ENCODE peak calls at places on chromosome 3, in four cellular contexts. A is omental fat pad, O is MCF 10A, Y is fibroblast of the aortic adventitia. C is an unnamed sample.

GRCh38 chr3:22555753-22556152 is 647.4 kb upstream of the UBE2E2 start:
- DNase-seq in Y (no peak), O (no peak), A (no peak), C (no peak)

GRCh38 chr3:137263982-137264777 is 306.4 kb downstream of the IL20RB start:
- DNase-seq in Y (no peak), O (no peak), A (no peak), C (no peak)

GRCh38 chr3:153385343-153385742 is 223.3 kb downstream of the RAP2B start:
- DNase-seq in A (no peak), O (no peak), Y (no peak), C (no peak)

GRCh38 chr3:100591411-100591810 is 18.0 kb upstream of the ADGRG7 start:
- DNase-seq in Y (no peak), O (no peak), A (no peak), C (no peak)

GRCh38 chr3:57128863-57129602 is 36.1 kb downstream of the IL17RD start:
- DNase-seq in A (no peak), O (no peak), Y (peak), C (peak)

GRCh38 chr3:126349611-126350501 is 7.4 kb downstream of the KLF15 start:
- DNase-seq in Y (no peak), O (no peak), A (no peak), C (no peak)

GRCh38 chr3:119357190-119357589 is 63.0 kb downstream of the ARHGAP31 start:
- DNase-seq in O (no peak), A (no peak), Y (no peak), C (no peak)

GRCh38 chr3:48468329-48468731 is 21.8 kb downstream of the ATRIP start:
- DNase-seq in A (no peak), Y (no peak), O (no peak), C (no peak)

GRCh38 chr3:98814799-98815450 is 51.8 kb downstream of the ST3GAL6 start:
- DNase-seq in A (no peak), O (peak), Y (peak), C (peak)

GRCh38 chr3:10268930-10269329 is 20.7 kb downstream of the TATDN2 start:
- DNase-seq in Y (no peak), O (no peak), A (no peak), C (no peak)

GRCh38 chr3:139772539-139773500 is 95.0 kb upstream of the NMNAT3 start:
- DNase-seq in O (peak), A (no peak), Y (peak), C (peak)

GRCh38 chr3:126211569-126211968 is 31.2 kb upstream of the ALDH1L1 start:
- DNase-seq in A (no peak), Y (no peak), O (no peak), C (no peak)

GRCh38 chr3:60917136-60917535 is 334.1 kb downstream of the FHIT start:
- DNase-seq in O (no peak), Y (no peak), A (no peak), C (no peak)

GRCh38 chr3:172987268-172987667 is 153.8 kb downstream of the SPATA16 start:
- DNase-seq in A (no peak), Y (no peak), O (peak), C (no peak)

GRCh38 chr3:108051005-108051404 is 39.8 kb downstream of the CD47 start:
- DNase-seq in Y (no peak), A (no peak), O (no peak), C (no peak)

GRCh38 chr3:16222547-16222946 is 42.2 kb downstream of the DPH3 start:
- DNase-seq in Y (no peak), O (no peak), A (no peak), C (no peak)

GRCh38 chr3:148588291-148588690 is 109.4 kb upstream of the AGTR1 start:
- DNase-seq in A (no peak), O (no peak), Y (no peak), C (no peak)

GRCh38 chr3:25971736-25972135 is 181.8 kb downstream of the OXSM start:
- DNase-seq in Y (no peak), O (no peak), A (no peak), C (no peak)

GRCh38 chr3:70550723-70551319 is 238.4 kb upstream of the MDFIC2 start:
- DNase-seq in Y (peak), O (peak), A (peak), C (peak)

GRCh38 chr3:46607603-46608028 is 4.7 kb upstream of the FAM240A start:
- DNase-seq in Y (peak), O (peak), A (no peak), C (peak)

GRCh38 chr3:153142961-153143360 is 19.1 kb upstream of the RAP2B start:
- DNase-seq in Y (no peak), O (no peak), A (no peak), C (no peak)

GRCh38 chr3:189512824-189513223 is 118.4 kb upstream of the TP63 start:
- DNase-seq in A (no peak), Y (no peak), O (no peak), C (no peak)

GRCh38 chr3:126671521-126671920 is 16.6 kb upstream of the TXNRD3 start:
- DNase-seq in Y (no peak), A (no peak), O (no peak), C (no peak)

GRCh38 chr3:115156255-115156654 is 9.2 kb upstream of the ZBTB20 start:
- DNase-seq in A (no peak), Y (no peak), O (no peak), C (no peak)

GRCh38 chr3:96202181-96202580 is 612.2 kb upstream of the EPHA6 start:
- DNase-seq in O (peak), A (no peak), Y (no peak), C (no peak)

GRCh38 chr3:99418209-99418635 is 220.2 kb upstream of the COL8A1 start:
- DNase-seq in Y (no peak), O (no peak), A (no peak), C (no peak)

GRCh38 chr3:138389841-138390581 is 41.6 kb downstream of the MRAS start:
- DNase-seq in Y (peak), A (no peak), O (peak), C (peak)

GRCh38 chr3:138186216-138186615 is 885 bp upstream of the ARMC8 start:
- DNase-seq in O (no peak), A (no peak), Y (no peak), C (no peak)

GRCh38 chr3:107938128-107938527 is 152.7 kb downstream of the CD47 start:
- DNase-seq in Y (peak), A (no peak), O (peak), C (peak)

DNA sequence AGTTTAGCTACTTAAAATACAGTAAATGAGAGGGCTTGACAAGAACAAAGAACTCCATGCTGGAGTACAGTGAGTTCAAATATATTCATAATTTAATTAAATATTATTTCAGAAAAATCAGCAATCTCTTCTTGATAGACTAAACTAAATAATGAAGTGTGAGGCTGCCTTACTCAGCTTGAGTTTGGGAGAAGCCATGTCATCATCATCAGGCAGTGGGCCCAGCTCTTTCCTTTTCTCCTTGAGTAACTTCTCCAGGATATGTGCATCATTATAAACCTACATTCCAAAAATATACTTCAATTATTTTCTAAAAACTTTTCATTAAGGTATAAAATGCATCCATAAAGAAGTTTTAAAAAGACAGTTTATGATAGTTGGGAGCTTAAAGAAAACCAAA is 70.5 kb downstream of the PBRM1 start:
- DNase-seq in O (no peak), A (no peak), Y (peak), C (peak)
- TF ChIP-seq CTCF in O (no peak), A (no peak), Y (no peak), C (no peak)

GRCh38 chr3:66507631-66508260 is 6.9 kb upstream of the LRIG1 start:
- DNase-seq in O (no peak), Y (no peak), A (no peak), C (no peak)
- TF ChIP-seq CTCF in O (no peak), Y (no peak), A (no peak), C (no peak)

GRCh38 chr3:50358927-50359759 is at the start of gene TMEM115:
- DNase-seq in A (peak), Y (peak), O (peak), C (peak)
- TF ChIP-seq CTCF in A (no peak), Y (no peak), O (no peak), C (no peak)

DNA sequence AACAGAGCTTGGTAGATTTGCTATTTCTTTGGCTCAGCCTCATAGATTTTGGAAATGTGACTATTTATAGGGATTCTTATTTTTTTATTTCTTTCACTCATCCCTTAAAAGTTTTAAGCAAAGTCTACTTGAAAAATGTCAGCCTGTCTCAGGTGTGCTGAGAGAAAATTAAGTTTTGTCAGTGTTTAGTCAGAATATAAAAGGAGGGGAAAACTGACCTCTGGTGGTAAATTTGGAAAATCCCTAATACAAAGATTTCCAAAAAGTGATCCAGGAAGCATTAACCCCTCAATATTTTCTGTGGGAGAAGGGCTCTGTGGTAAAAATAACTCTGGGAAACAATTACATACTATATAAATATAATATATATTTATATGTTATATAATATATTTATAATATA is 41.0 kb upstream of the FRMD4B start:
- DNase-seq in O (no peak), A (no peak), Y (no peak), C (no peak)
- TF ChIP-seq CTCF in O (no peak), A (no peak), Y (peak), C (peak)

GRCh38 chr3:185455860-185456259 is 43.0 kb downstream of the TMEM41A start:
- DNase-seq in A (no peak), O (no peak), Y (no peak), C (no peak)
- TF ChIP-seq CTCF in A (no peak), O (no peak), Y (no peak), C (peak)

DNA sequence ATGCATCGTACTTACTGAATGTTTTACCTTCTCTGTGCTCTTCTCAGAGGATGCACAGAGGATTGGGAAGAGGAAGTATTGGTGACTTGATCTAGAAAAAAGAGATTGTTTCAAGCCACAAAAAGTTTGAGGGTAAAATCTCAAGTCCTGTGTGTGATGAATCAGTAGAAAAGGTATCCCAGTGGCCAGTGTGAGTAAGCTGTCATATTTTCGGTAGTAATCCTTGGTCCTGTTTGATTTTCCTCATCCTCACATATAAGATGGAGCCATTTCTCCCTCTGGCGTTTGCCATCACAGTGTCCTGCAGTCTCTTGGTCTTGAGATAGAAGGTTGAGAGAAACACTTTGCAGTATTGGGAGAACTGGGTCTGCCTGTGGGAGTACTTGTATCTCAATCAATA is 166.8 kb downstream of the LPP start:
- DNase-seq in A (no peak), O (no peak), Y (peak), C (peak)
- TF ChIP-seq CTCF in A (no peak), O (no peak), Y (peak), C (peak)

GRCh38 chr3:12558706-12559105 is 1.8 kb downstream of the MKRN2 start:
- DNase-seq in A (no peak), Y (no peak), O (no peak), C (no peak)

GRCh38 chr3:12557472-12558105 is 702 bp downstream of the MKRN2 start:
- DNase-seq in A (no peak), Y (peak), O (peak), C (peak)

GRCh38 chr3:12560505-12561188 is 3.8 kb downstream of the MKRN2 start:
- DNase-seq in O (no peak), A (no peak), Y (no peak), C (no peak)

GRCh38 chr3:12561397-12561796 is 4.5 kb downstream of the MKRN2 start:
- DNase-seq in A (no peak), Y (no peak), O (no peak), C (no peak)

DNA sequence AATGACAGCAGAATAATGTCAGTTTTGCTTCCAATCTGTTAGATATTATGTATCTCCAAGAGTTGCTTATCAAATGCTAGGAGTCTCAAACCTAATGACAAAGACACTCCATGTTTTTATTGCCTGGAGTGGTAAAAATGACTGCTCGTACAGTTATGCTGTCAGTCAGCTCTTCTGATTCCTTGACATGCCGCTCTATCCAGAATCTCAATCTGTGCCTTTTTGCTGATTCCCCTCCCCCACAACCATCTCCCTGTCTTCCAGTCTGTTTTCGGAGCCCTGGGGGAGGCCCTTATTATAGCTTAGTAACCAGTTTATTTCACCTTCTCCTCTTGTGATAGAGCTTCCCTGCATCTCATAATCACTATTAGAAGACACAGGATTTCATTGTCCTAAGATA is 2.6 kb downstream of the MKRN2 start:
- DNase-seq in O (no peak), Y (no peak), A (no peak), C (no peak)
- TF ChIP-seq CTCF in O (no peak), Y (no peak), A (no peak), C (no peak)

GRCh38 chr3:66983101-66983500 is 15.0 kb upstream of the KBTBD8 start:
- DNase-seq in A (no peak), Y (no peak), O (no peak), C (no peak)
- TF ChIP-seq CTCF in A (no peak), Y (peak), O (no peak), C (no peak)